ENCODE peak calls at places on chromosomes 2 and 18, in six cellular contexts. N, L, R, O, A and Q are unnamed samples.

GRCh38 chr18:27922780-27923179 is 254.2 kb downstream of the CDH2 start:
- DNase-seq in A (no peak), L (no peak), N (no peak), O (no peak), R (no peak), Q (no peak)

GRCh38 chr2:207487650-207488315 is 42.0 kb upstream of the CREB1 start:
- DNase-seq in O (no peak), A (no peak), N (no peak), R (no peak), L (peak), Q (no peak)

GRCh38 chr18:48609820-48610815 is 71.3 kb downstream of the CTIF start:
- DNase-seq in O (peak), N (no peak), R (no peak), A (no peak), L (no peak), Q (no peak)

GRCh38 chr2:74142340-74142739 is 5.4 kb downstream of the BOLA3 start:
- DNase-seq in A (no peak), L (no peak), O (no peak), R (no peak), N (no peak), Q (no peak)

GRCh38 chr18:78677483-78678317 is 301.9 kb upstream of the SALL3 start:
- DNase-seq in R (no peak), L (no peak), A (no peak), N (peak), O (no peak), Q (no peak)

GRCh38 chr2:228369400-228370031 is 188.0 kb upstream of the SPHKAP start:
- DNase-seq in R (no peak), A (no peak), N (no peak), O (no peak), L (no peak), Q (no peak)

GRCh38 chr2:3519255-3520190 is at the start of gene ADI1:
- DNase-seq in L (peak), A (peak), R (peak), N (peak), O (peak), Q (peak)

GRCh38 chr2:217433522-217433921 is 569.3 kb downstream of the TNS1 start:
- DNase-seq in R (no peak), L (peak), O (no peak), A (no peak), N (no peak), Q (no peak)

GRCh38 chr2:174631009-174631981 is 33.7 kb upstream of the WIPF1 start:
- DNase-seq in R (no peak), A (no peak), O (no peak), N (no peak), L (peak), Q (no peak)

GRCh38 chr2:171154348-171154747 is 6.3 kb downstream of the TLK1 start:
- DNase-seq in N (no peak), O (no peak), A (no peak), L (no peak), R (no peak), Q (no peak)

GRCh38 chr18:2843161-2843560 is 3.6 kb upstream of the EMILIN2 start:
- DNase-seq in N (no peak), R (no peak), L (no peak), A (no peak), O (peak), Q (no peak)

GRCh38 chr2:136207030-136207623 is 89.2 kb upstream of the CXCR4 start:
- DNase-seq in N (peak), O (no peak), L (no peak), R (no peak), A (peak), Q (peak)

GRCh38 chr2:239952665-239953417 is 72.3 kb downstream of the NDUFA10 start:
- DNase-seq in O (no peak), A (no peak), L (no peak), R (no peak), N (peak), Q (no peak)
- TF ChIP-seq CTCF in O (no peak), A (no peak), L (no peak), R (no peak), N (no peak), Q (no peak)

GRCh38 chr2:71129114-71129890 is 727 bp downstream of the MCEE start:
- DNase-seq in R (no peak), L (peak), O (no peak), A (no peak), N (no peak), Q (no peak)

GRCh38 chr2:71126957-71127356 is 3.1 kb downstream of the MCEE start:
- DNase-seq in N (no peak), R (no peak), L (no peak), A (no peak), O (no peak), Q (no peak)

GRCh38 chr2:71130325-71131260 is at the start of gene MPHOSPH10:
- DNase-seq in L (peak), A (peak), N (peak), R (peak), O (peak), Q (peak)

GRCh38 chr2:71133603-71134002 is 3.2 kb downstream of the MPHOSPH10 start:
- DNase-seq in N (no peak), R (no peak), L (no peak), O (no peak), A (no peak), Q (no peak)

DNA sequence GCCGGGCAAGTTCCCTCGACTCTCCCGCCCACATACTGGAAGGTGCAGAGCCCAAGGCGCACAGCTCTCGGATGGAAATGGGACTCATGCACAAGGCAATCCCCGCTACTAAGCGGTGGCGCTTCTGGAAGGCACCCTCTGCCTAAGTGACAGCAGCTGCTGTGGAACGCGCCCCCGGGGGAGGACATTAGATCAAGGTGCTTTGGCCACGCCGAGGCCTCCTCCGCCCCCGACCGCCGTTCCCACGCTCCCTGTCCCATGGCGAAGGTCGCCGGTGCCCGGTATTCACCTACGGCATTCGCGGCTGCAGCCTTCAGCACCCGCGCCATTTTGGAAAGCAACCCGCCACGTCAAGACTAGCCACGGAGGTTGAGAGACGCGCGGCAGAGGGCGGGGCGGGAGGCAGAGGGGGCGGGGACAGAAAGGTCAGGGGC is at the start of gene MCEE:
- DNase-seq in O (peak), R (peak), A (peak), N (peak), L (peak), Q (peak)
- TF ChIP-seq CTCF in O (no peak), R (no peak), A (no peak), N (no peak), L (no peak), Q (no peak)

GRCh38 chr2:40450066-40450841 is 1.6 kb downstream of the SLC8A1 start:
- DNase-seq in R (no peak), L (peak), O (no peak), N (no peak), A (no peak), Q (no peak)

GRCh38 chr2:40445467-40445866 is 6.4 kb downstream of the SLC8A1 start:
- DNase-seq in O (no peak), R (no peak), A (no peak), L (no peak), N (no peak), Q (no peak)

GRCh38 chr2:40451926-40452605 is at the start of gene SLC8A1:
- DNase-seq in O (no peak), A (no peak), N (peak), L (peak), R (no peak), Q (peak)

DNA sequence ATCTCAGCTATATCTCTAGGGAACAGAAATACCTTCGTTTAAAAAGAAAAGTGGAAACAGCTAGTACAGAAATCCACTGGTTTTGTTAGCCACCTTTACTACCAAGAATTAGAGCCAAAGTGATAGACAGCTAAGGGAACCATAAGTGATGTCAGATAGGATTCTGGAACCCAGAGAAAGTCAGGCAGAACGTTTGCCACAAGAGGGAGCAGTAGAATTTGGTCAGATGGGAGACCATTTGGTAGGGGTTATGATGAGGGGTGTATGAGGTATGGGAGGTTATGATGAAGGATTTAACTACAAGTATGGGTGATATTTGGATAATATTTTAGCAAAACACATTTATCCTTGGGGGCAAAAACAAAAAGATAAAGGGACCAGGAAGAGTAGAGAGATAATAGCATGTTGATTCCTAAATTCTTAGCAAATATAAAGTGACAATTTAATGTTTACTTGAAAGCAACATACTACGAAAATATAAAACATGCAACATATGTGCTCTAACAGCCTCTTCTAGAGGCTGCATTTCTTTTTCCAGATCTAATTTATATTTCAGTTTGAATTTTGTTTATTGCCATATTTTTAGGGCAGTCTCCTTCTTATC is 3.3 kb downstream of the SLC8A1 start:
- DNase-seq in L (peak), A (no peak), N (no peak), R (no peak), O (no peak), Q (no peak)
- TF ChIP-seq CTCF in L (peak), A (peak), N (peak), R (no peak), O (peak), Q (peak)

GRCh38 chr18:5490753-5491240 is 53.0 kb downstream of the EPB41L3 start:
- DNase-seq in O (no peak), L (no peak), R (no peak), A (no peak), N (no peak), Q (no peak)

GRCh38 chr18:5488844-5489243 is 55.0 kb downstream of the EPB41L3 start:
- DNase-seq in N (no peak), L (peak), O (no peak), A (no peak), R (no peak), Q (no peak)
- TF ChIP-seq CTCF in N (no peak), L (no peak), O (no peak), A (no peak), R (no peak), Q (no peak)

GRCh38 chr2:172928754-172929153 is 146.9 kb upstream of the MAP3K20 start:
- DNase-seq in R (no peak), N (no peak), L (peak), O (no peak), A (no peak), Q (no peak)
- TF ChIP-seq CTCF in R (no peak), N (no peak), L (no peak), O (no peak), A (no peak), Q (no peak)

GRCh38 chr2:119475225-119475856 is 43.7 kb downstream of the TMEM37 start:
- DNase-seq in L (no peak), N (no peak), O (peak), R (no peak), A (no peak), Q (no peak)
- TF ChIP-seq CTCF in L (no peak), N (no peak), O (peak), R (no peak), A (no peak), Q (no peak)

DNA sequence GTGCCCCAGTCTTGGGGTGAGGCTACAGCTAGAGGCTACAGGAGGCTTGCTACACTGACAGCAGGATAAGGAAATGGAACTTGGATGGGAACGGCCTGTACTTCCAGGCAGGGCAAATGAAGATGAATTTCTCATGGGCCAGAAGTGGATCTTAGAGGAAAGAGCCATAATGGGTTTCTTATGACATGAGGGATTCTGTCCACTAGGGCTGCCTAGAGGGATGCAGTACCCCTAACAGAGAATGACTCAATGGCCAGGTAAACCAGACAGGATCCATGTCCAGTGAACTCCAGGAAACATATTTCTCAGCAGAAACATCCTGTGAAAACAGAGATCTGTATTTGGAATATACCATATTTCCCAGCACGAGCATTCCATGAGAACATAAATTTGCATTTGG is 11.4 kb upstream of the SLC35F5 start:
- DNase-seq in N (no peak), L (no peak), R (no peak), O (no peak), A (no peak), Q (no peak)
- TF ChIP-seq CTCF in N (no peak), L (peak), R (no peak), O (no peak), A (no peak), Q (no peak)

GRCh38 chr2:105782123-105782522 is 37.4 kb downstream of the NCK2 start:
- DNase-seq in O (no peak), N (no peak), R (no peak), A (no peak), L (no peak), Q (no peak)
- TF ChIP-seq CTCF in O (no peak), N (no peak), R (no peak), A (no peak), L (no peak), Q (no peak)

GRCh38 chr2:145484443-145485086 is 964.6 kb upstream of the ZEB2 start:
- DNase-seq in O (no peak), A (no peak), R (no peak), N (no peak), L (peak), Q (no peak)
- TF ChIP-seq CTCF in O (no peak), A (no peak), R (no peak), N (no peak), L (peak), Q (peak)